ENCODE peak calls at places on chromosomes 16 and 17, in eight cellular contexts. One of them, this sample, is unnamed.

GRCh38 chr17:73550561-73550960 is 93.7 kb downstream of the SDK2 start:
- DNase-seq in thoracic aorta: no peak
- DNase-seq in glutamatergic neuron: no peak
- DNase-seq in astrocyte of the spinal cord: no peak
- DNase-seq in mammary epithelial cell: peak
- DNase-seq in GM10248: no peak
- DNase-seq in CD4-positive, alpha-beta memory T cell: no peak
- DNase-seq in left colon: no peak
- DNase-seq in this sample: no peak

GRCh38 chr17:80024206-80024972 is 11.3 kb downstream of the TBC1D16 start:
- DNase-seq in thoracic aorta: no peak
- DNase-seq in glutamatergic neuron: no peak
- DNase-seq in astrocyte of the spinal cord: no peak
- DNase-seq in mammary epithelial cell: peak
- DNase-seq in GM10248: no peak
- DNase-seq in CD4-positive, alpha-beta memory T cell: no peak
- DNase-seq in left colon: no peak
- DNase-seq in this sample: no peak

GRCh38 chr17:64357191-64357981 is 33.3 kb downstream of the PECAM1 start:
- DNase-seq in thoracic aorta: no peak
- DNase-seq in glutamatergic neuron: no peak
- DNase-seq in astrocyte of the spinal cord: no peak
- DNase-seq in mammary epithelial cell: peak
- DNase-seq in GM10248: no peak
- DNase-seq in CD4-positive, alpha-beta memory T cell: no peak
- DNase-seq in left colon: peak
- DNase-seq in this sample: peak

GRCh38 chr17:21036361-21036881 is 6.4 kb downstream of the USP22 start:
- DNase-seq in thoracic aorta: no peak
- DNase-seq in glutamatergic neuron: no peak
- DNase-seq in astrocyte of the spinal cord: no peak
- DNase-seq in mammary epithelial cell: no peak
- DNase-seq in GM10248: no peak
- DNase-seq in CD4-positive, alpha-beta memory T cell: no peak
- DNase-seq in left colon: no peak
- DNase-seq in this sample: no peak

GRCh38 chr17:40895106-40895730 is 10.2 kb upstream of the KRT20 start:
- DNase-seq in thoracic aorta: no peak
- DNase-seq in glutamatergic neuron: no peak
- DNase-seq in astrocyte of the spinal cord: no peak
- DNase-seq in mammary epithelial cell: no peak
- DNase-seq in GM10248: no peak
- DNase-seq in CD4-positive, alpha-beta memory T cell: no peak
- DNase-seq in left colon: no peak
- DNase-seq in this sample: no peak

GRCh38 chr17:19978206-19978802 is 676 bp upstream of the AKAP10 start:
- DNase-seq in thoracic aorta: no peak
- DNase-seq in glutamatergic neuron: peak
- DNase-seq in astrocyte of the spinal cord: no peak
- DNase-seq in mammary epithelial cell: no peak
- DNase-seq in GM10248: no peak
- DNase-seq in CD4-positive, alpha-beta memory T cell: peak
- DNase-seq in left colon: no peak
- DNase-seq in this sample: no peak

GRCh38 chr16:28923652-28924398 is 1.2 kb downstream of the RABEP2 start:
- DNase-seq in thoracic aorta: no peak
- DNase-seq in glutamatergic neuron: no peak
- DNase-seq in astrocyte of the spinal cord: no peak
- DNase-seq in mammary epithelial cell: no peak
- DNase-seq in GM10248: peak
- DNase-seq in CD4-positive, alpha-beta memory T cell: no peak
- DNase-seq in left colon: peak
- DNase-seq in this sample: peak

GRCh38 chr17:411416-412120 is 59.0 kb upstream of the RPH3AL start:
- DNase-seq in thoracic aorta: no peak
- DNase-seq in glutamatergic neuron: no peak
- DNase-seq in astrocyte of the spinal cord: no peak
- DNase-seq in mammary epithelial cell: no peak
- DNase-seq in GM10248: no peak
- DNase-seq in CD4-positive, alpha-beta memory T cell: no peak
- DNase-seq in left colon: no peak
- DNase-seq in this sample: no peak

GRCh38 chr17:49557204-49558024 is 18.3 kb upstream of the NXPH3 start:
- DNase-seq in thoracic aorta: no peak
- DNase-seq in glutamatergic neuron: peak
- DNase-seq in astrocyte of the spinal cord: peak
- DNase-seq in mammary epithelial cell: peak
- DNase-seq in GM10248: peak
- DNase-seq in CD4-positive, alpha-beta memory T cell: no peak
- DNase-seq in left colon: no peak
- DNase-seq in this sample: peak

GRCh38 chr17:4600563-4600962 is 16.2 kb downstream of the SMTNL2 start:
- DNase-seq in thoracic aorta: no peak
- DNase-seq in glutamatergic neuron: peak
- DNase-seq in astrocyte of the spinal cord: no peak
- DNase-seq in mammary epithelial cell: no peak
- DNase-seq in GM10248: no peak
- DNase-seq in CD4-positive, alpha-beta memory T cell: no peak
- DNase-seq in left colon: no peak
- DNase-seq in this sample: no peak

GRCh38 chr16:88764913-88765349 is 20.1 kb downstream of the PIEZO1 start:
- DNase-seq in thoracic aorta: no peak
- DNase-seq in glutamatergic neuron: no peak
- DNase-seq in astrocyte of the spinal cord: no peak
- DNase-seq in mammary epithelial cell: peak
- DNase-seq in GM10248: no peak
- DNase-seq in CD4-positive, alpha-beta memory T cell: no peak
- DNase-seq in left colon: no peak
- DNase-seq in this sample: peak

GRCh38 chr17:31433091-31433790 is 41.8 kb downstream of the RAB11FIP4 start:
- DNase-seq in thoracic aorta: no peak
- DNase-seq in glutamatergic neuron: no peak
- DNase-seq in astrocyte of the spinal cord: no peak
- DNase-seq in mammary epithelial cell: no peak
- DNase-seq in GM10248: no peak
- DNase-seq in CD4-positive, alpha-beta memory T cell: peak
- DNase-seq in left colon: no peak
- DNase-seq in this sample: no peak

GRCh38 chr17:54935487-54935886 is 33.0 kb downstream of the COX11 start:
- DNase-seq in thoracic aorta: no peak
- DNase-seq in glutamatergic neuron: no peak
- DNase-seq in astrocyte of the spinal cord: no peak
- DNase-seq in mammary epithelial cell: no peak
- DNase-seq in GM10248: no peak
- DNase-seq in CD4-positive, alpha-beta memory T cell: no peak
- DNase-seq in left colon: no peak
- DNase-seq in this sample: no peak

This sample was measured in body of pancreas.